ENCODE peak calls at places on chromosomes 3 and 15, in four cellular contexts. W is spleen, Y is transverse colon, J is breast epithelium. D is an unnamed sample. For H3K36me3, the result is how much of the 10 kb centered on the place peaks cover.

GRCh38 chr3:58163234-58163633 is 47.5 kb downstream of the DNASE1L3 start:
- DNase-seq in Y (no peak), J (no peak), W (no peak), D (no peak)

GRCh38 chr15:55277116-55277564 is 12.5 kb downstream of the RAB27A start:
- DNase-seq in W (no peak), Y (peak), J (no peak), D (peak)

GRCh38 chr3:129330413-129330812 is 51.7 kb downstream of the HMCES start:
- DNase-seq in W (peak), J (no peak), Y (no peak), D (no peak)

GRCh38 chr3:22269827-22270226 is 518.8 kb upstream of the ZNF385D start:
- DNase-seq in J (no peak), W (no peak), Y (no peak), D (no peak)

GRCh38 chr3:120140098-120140742 is 46.0 kb upstream of the GSK3B start:
- DNase-seq in Y (no peak), J (no peak), W (no peak), D (no peak)

GRCh38 chr3:27312044-27312668 is 57.0 kb downstream of the NEK10 start:
- DNase-seq in Y (no peak), W (no peak), J (no peak), D (no peak)

GRCh38 chr3:52124766-52125165 is 29.5 kb downstream of the POC1A start:
- DNase-seq in W (peak), Y (no peak), J (no peak), D (no peak)

GRCh38 chr3:169591983-169592644 is 71.4 kb downstream of the MECOM start:
- DNase-seq in J (no peak), Y (no peak), W (no peak), D (no peak)

GRCh38 chr3:128256131-128256530 is 102.8 kb downstream of the EEFSEC start:
- DNase-seq in W (no peak), Y (no peak), J (no peak), D (no peak)

GRCh38 chr15:26873846-26874245 is 7.0 kb downstream of the GABRA5 start:
- DNase-seq in J (no peak), W (no peak), Y (no peak), D (no peak)

GRCh38 chr3:39362812-39363211 is 20.4 kb upstream of the SLC25A38 start:
- DNase-seq in W (no peak), J (no peak), Y (no peak), D (no peak)

GRCh38 chr3:171936231-171936841 is 93.2 kb downstream of the TMEM212 start:
- DNase-seq in Y (no peak), W (no peak), J (no peak), D (no peak)

GRCh38 chr3:104596551-104596950 is 770.2 kb upstream of the ALCAM start:
- DNase-seq in W (no peak), J (no peak), Y (no peak), D (no peak)

GRCh38 chr15:61003683-61004299 is 225.3 kb downstream of the RORA start:
- DNase-seq in Y (no peak), W (no peak), J (no peak), D (no peak)

GRCh38 chr3:30332196-30333021 is 274.0 kb upstream of the TGFBR2 start:
- DNase-seq in J (no peak), Y (no peak), W (peak), D (no peak)

GRCh38 chr3:5349343-5349742 is 161.8 kb downstream of the EDEM1 start:
- DNase-seq in W (no peak), Y (no peak), J (no peak), D (no peak)

GRCh38 chr3:178966299-178967183 is 105.1 kb downstream of the ZMAT3 start:
- DNase-seq in J (no peak), W (no peak), Y (no peak), D (no peak)

GRCh38 chr3:20478407-20478806 is 292.4 kb upstream of the SGO1 start:
- DNase-seq in J (no peak), Y (no peak), W (no peak), D (no peak)

GRCh38 chr3:34780973-34781372 is 858.4 kb upstream of the ARPP21 start:
- DNase-seq in Y (no peak), J (no peak), W (no peak), D (no peak)

GRCh38 chr15:40286794-40287193 is 3.9 kb upstream of the ANKRD63 start:
- DNase-seq in J (no peak), Y (no peak), W (no peak), D (no peak)
- H3K36me3 ChIP-seq in J (under half), Y (under half), W (under half), D (under half)

DNA sequence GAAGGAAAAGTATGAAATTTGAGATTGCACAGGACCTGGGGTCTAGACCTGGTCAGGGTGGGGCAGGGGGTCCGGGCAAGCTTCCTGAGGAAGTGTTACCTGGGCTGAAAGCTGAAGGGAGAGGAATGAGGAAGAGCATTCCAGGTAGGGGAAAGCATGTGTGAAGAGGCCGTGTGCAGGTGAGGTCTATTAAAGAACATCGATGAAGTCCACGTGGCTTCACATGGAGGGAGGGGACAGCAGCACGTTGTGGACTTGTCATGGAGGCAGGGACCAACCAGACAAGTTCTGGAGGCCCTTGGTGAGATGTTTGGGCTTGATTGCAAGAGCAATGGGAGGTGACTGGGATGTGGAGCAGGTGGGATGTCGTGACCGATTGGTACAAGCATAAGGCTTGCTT is 47.1 kb downstream of the IDH2 start:
- DNase-seq in W (no peak), Y (no peak), J (no peak), D (no peak)
- TF ChIP-seq POLR2A in W (no peak), Y (no peak), J (no peak), D (no peak)

GRCh38 chr15:50828610-50829206 is 63.2 kb upstream of the SPPL2A start:
- DNase-seq in W (no peak), J (no peak), Y (peak), D (no peak)
- H3K27ac ChIP-seq in W (no peak), J (no peak), Y (no peak), D (no peak)

GRCh38 chr3:100389025-100389424 is 11.9 kb downstream of the TOMM70 start:
- DNase-seq in W (no peak), J (no peak), Y (no peak), D (no peak)

GRCh38 chr3:100384735-100385134 is 16.2 kb downstream of the TOMM70 start:
- DNase-seq in Y (no peak), W (no peak), J (no peak), D (no peak)

DNA sequence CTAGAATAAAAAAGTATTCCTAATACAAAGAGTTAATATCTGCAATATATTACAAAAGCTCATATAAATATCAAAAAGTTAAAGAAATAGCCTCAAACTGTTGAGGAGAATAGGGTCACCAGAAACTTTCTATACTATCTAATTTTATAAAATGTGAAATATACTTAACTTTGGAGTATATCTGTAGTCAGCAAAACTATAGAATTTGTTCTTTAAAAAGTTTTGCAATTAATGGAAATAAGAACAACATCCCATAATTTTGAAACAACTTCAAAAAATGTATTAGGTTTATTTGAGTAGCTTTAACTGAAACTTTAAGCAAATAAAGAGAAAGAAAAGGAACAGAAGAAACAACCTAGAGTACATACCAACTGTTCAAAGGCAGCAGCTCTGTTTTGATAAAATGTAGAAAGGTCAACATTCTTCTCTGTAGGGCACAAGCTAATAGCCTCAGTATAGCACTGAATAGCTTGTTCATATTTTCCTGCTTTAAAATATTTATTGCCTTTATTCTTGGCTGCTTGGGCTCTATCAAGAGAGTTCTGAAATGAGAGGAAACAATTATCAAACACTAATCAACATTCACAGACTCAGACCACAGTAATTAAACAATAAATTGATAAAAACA is 14.3 kb downstream of the TOMM70 start:
- DNase-seq in W (no peak), J (no peak), Y (no peak), D (no peak)
- H3K36me3 ChIP-seq in W (under half), J (under half), Y (under half), D (under half)

GRCh38 chr3:7207092-7207491 is 346.2 kb downstream of the GRM7 start:
- DNase-seq in Y (no peak), J (no peak), W (no peak), D (no peak)
- TF ChIP-seq POLR2A in Y (no peak), J (no peak), W (no peak), D (no peak)

GRCh38 chr3:197573048-197573767 is 17.4 kb upstream of the BDH1 start:
- DNase-seq in W (no peak), Y (no peak), J (no peak), D (no peak)
- H3K27ac ChIP-seq in W (no peak), Y (no peak), J (no peak), D (no peak)